ENCODE peak calls at places on chromosomes 6 and 20, in seven cellular contexts. U, K, W, O, D, B and H are unnamed samples.

GRCh38 chr20:46639587-46639986 is 11.7 kb downstream of the SLC13A3 start:
- DNase-seq in U (no peak), K (no peak), W (no peak), O (no peak), D (no peak), B (no peak), H (no peak)

GRCh38 chr6:74596586-74596985 is 609.3 kb downstream of the COL12A1 start:
- DNase-seq in U (no peak), K (no peak), W (no peak), O (no peak), D (no peak), B (no peak), H (no peak)

GRCh38 chr20:62640870-62641748 is 1.2 kb upstream of the SLCO4A1 start:
- DNase-seq in U (no peak), K (no peak), W (no peak), O (no peak), D (no peak), B (no peak), H (no peak)

GRCh38 chr6:167759912-167760311 is 66.8 kb upstream of the AFDN start:
- DNase-seq in U (no peak), K (no peak), W (no peak), O (no peak), D (no peak), B (no peak), H (no peak)

GRCh38 chr6:3905853-3906190 is 56.6 kb downstream of the FAM50B start:
- DNase-seq in U (no peak), K (peak; percentile 27), W (no peak), O (no peak), D (no peak), B (no peak), H (no peak)

GRCh38 chr6:1593286-1593957 is 16.3 kb upstream of the FOXC1 start:
- DNase-seq in U (no peak), K (no peak), W (no peak), O (no peak), D (no peak), B (no peak), H (no peak)

GRCh38 chr6:110270166-110270565 is 88.0 kb downstream of the METTL24 start:
- DNase-seq in U (no peak), K (no peak), W (no peak), O (no peak), D (no peak), B (no peak), H (no peak)

GRCh38 chr20:38870733-38871559 is 55.3 kb upstream of the FAM83D start:
- DNase-seq in U (no peak), K (no peak), W (peak; percentile 87), O (no peak), D (no peak), B (no peak), H (no peak)

GRCh38 chr20:35845561-35845960 is 73.7 kb downstream of the PHF20 start:
- DNase-seq in U (no peak), K (no peak), W (no peak), O (no peak), D (peak; percentile 32), B (no peak), H (no peak)

GRCh38 chr6:148146717-148147116 is 195.9 kb upstream of the SASH1 start:
- DNase-seq in U (no peak), K (peak; percentile 23), W (no peak), O (no peak), D (peak; percentile 66), B (no peak), H (no peak)

GRCh38 chr6:30037182-30037788 is 23.8 kb upstream of the POLR1H start:
- DNase-seq in U (no peak), K (peak; percentile 60), W (no peak), O (no peak), D (peak; percentile 18), B (no peak), H (no peak)

GRCh38 chr6:42239333-42239732 is 21.7 kb upstream of the MRPS10 start:
- DNase-seq in U (no peak), K (no peak), W (no peak), O (no peak), D (no peak), B (no peak), H (no peak)

GRCh38 chr6:130143709-130144108 is 79.0 kb downstream of the SAMD3 start:
- DNase-seq in U (no peak), K (no peak), W (no peak), O (no peak), D (peak; percentile 26), B (no peak), H (no peak)

GRCh38 chr6:90202156-90202555 is 94.5 kb downstream of the BACH2 start:
- DNase-seq in U (no peak), K (no peak), W (no peak), O (no peak), D (no peak), B (no peak), H (no peak)

GRCh38 chr6:9516207-9516606 is 898.7 kb downstream of the TFAP2A start:
- DNase-seq in U (no peak), K (peak; percentile 82), W (no peak), O (no peak), D (peak; percentile 79), B (no peak), H (no peak)

GRCh38 chr20:60715172-60715571 is 536.9 kb upstream of the CDH4 start:
- DNase-seq in U (no peak), K (no peak), W (no peak), O (no peak), D (no peak), B (no peak), H (no peak)

GRCh38 chr6:56555438-56555872 is 87.2 kb downstream of the DST start:
- DNase-seq in U (no peak), K (peak; percentile 79), W (no peak), O (no peak), D (peak; percentile 71), B (no peak), H (no peak)

GRCh38 chr6:28747631-28748157 is 176.1 kb downstream of the TRIM27 start:
- DNase-seq in U (no peak), K (peak; percentile 60), W (no peak), O (no peak), D (peak; percentile 98), B (no peak), H (no peak)
- H3K4me3 ChIP-seq in U (no peak overlapping the region), K (peak overlapping the region; percentile 6), W (no peak overlapping the region), O (no peak overlapping the region), D (peak overlapping the region; percentile 47), B (no peak overlapping the region), H (no peak overlapping the region)

GRCh38 chr6:44099192-44099591 is 28.1 kb downstream of the MRPL14 start:
- DNase-seq in U (no peak), K (no peak), W (no peak), O (no peak), D (no peak), B (no peak), H (no peak)
- H3K27ac ChIP-seq in U (no peak overlapping the region), K (peak overlapping the region; percentile 29), W (no peak overlapping the region), O (no peak overlapping the region), D (no peak overlapping the region), B (no peak overlapping the region), H (no peak overlapping the region)

DNA sequence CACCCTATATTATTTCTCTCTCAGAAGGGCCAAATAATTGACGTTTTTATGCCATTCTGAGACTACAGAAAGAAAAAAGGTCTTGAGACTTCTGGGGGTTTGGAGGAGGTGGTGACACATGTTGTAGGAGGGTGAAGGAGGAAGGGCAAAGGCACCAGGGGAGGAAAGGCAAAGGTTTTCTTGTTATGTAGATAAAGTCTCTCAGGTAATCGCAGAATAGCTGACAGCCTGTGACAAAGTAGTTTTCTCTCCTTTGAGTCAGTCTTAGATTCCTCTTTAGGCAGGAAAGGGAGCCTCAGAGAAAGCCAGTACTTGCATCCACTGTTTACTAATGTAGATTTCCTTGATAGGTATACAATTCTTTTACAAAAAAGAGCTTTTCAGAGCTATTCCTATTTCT is 23.6 kb downstream of the OR2B2 start:
- DNase-seq in U (no peak), K (no peak), W (no peak), O (no peak), D (no peak), B (no peak), H (no peak)
- H3K4me3 ChIP-seq in U (no peak overlapping the region), K (no peak overlapping the region), W (no peak overlapping the region), O (no peak overlapping the region), D (no peak overlapping the region), B (no peak overlapping the region), H (no peak overlapping the region)

DNA sequence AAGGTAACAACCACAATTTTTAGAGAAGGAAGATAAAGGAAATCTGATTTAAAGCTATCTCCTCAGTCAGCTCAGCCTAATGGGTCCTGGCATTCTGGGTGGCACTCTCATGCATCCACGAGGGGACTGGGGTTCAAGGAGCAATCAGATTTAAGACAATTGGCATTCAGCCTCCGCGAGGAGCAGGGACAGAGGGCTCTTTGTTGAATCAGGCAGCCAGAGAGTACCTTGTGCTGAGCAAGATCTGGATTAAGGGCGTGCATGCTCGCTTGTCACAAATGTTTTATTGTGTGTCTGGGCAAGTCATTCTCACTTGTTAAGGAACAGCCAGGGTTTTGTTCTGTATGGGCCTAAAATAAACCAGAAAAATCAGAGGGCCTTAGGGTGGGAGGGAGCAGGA is 475.3 kb upstream of the NRSN1 start:
- DNase-seq in U (no peak), K (no peak), W (peak; percentile 43), O (no peak), D (no peak), B (no peak), H (no peak)
- H3K27ac ChIP-seq in U (no peak overlapping the region), K (no peak overlapping the region), W (peak overlapping the region; percentile 5), O (no peak overlapping the region), D (no peak overlapping the region), B (peak overlapping the region; percentile 15), H (no peak overlapping the region)

GRCh38 chr6:108561742-108562502 is 1.2 kb downstream of the FOXO3 start:
- DNase-seq in U (no peak), K (no peak), W (peak; percentile 27), O (peak; percentile 42), D (no peak), B (peak; percentile 42), H (no peak)
- H3K4me3 ChIP-seq in U (peak overlapping the region; percentile 64), K (peak overlapping the region; percentile 77), W (peak overlapping the region; percentile 97), O (peak overlapping the region; percentile 81), D (peak overlapping the region; percentile 85), B (peak overlapping the region; percentile 86), H (peak overlapping the region; percentile 98)